ENCODE peak calls at places on chromosome 1, in seven cellular contexts. P is K562, N is H1, T is fibroblast of lung, R is mammary epithelial cell, I is colonic mucosa, E is astrocyte. B is an unnamed sample. For H3K36me3, the result is how much of the 10 kb centered on the place peaks cover.

GRCh38 chr1:52632732-52633290 is at the start of gene SHISAL2A:
- DNase-seq in P (no peak), N (peak), T (peak), R (no peak), I (peak), E (peak), B (no peak)

GRCh38 chr1:114379987-114380386 is 131.0 kb downstream of the TRIM33 start:
- DNase-seq in P (peak), N (no peak), T (no peak), R (no peak), I (no peak), E (no peak), B (no peak)

GRCh38 chr1:216914974-216915373 is 191.7 kb upstream of the ESRRG start:
- DNase-seq in P (no peak), N (no peak), T (peak), R (peak), I (no peak), E (no peak), B (no peak)

GRCh38 chr1:79322511-79323027 is 316.0 kb upstream of the ADGRL4 start:
- DNase-seq in P (no peak), N (no peak), T (no peak), R (no peak), I (no peak), E (peak), B (no peak)

GRCh38 chr1:1308756-1309524 is 543 bp downstream of the PUSL1 start:
- DNase-seq in P (no peak), N (peak), T (no peak), R (peak), I (peak), E (no peak), B (no peak)

GRCh38 chr1:30518186-30518585 is 205.2 kb downstream of the MATN1 start:
- DNase-seq in P (no peak), N (peak), T (no peak), R (no peak), I (no peak), E (no peak), B (no peak)

GRCh38 chr1:157163273-157164127 is 25.3 kb upstream of the ETV3 start:
- DNase-seq in P (peak), N (peak), T (peak), R (peak), I (peak), E (no peak), B (no peak)

GRCh38 chr1:221696045-221696444 is 45.8 kb downstream of the DUSP10 start:
- DNase-seq in P (no peak), N (no peak), T (no peak), R (no peak), I (no peak), E (peak), B (no peak)

GRCh38 chr1:176494436-176494835 is 31.5 kb downstream of the PAPPA2 start:
- DNase-seq in P (no peak), N (no peak), T (no peak), R (no peak), I (no peak), E (no peak), B (no peak)

GRCh38 chr1:231971397-231972233 is 345.0 kb downstream of the DISC1 start:
- DNase-seq in P (no peak), N (no peak), T (peak), R (peak), I (no peak), E (peak), B (no peak)

GRCh38 chr1:213564215-213564659 is 423.5 kb upstream of the PROX1 start:
- DNase-seq in P (peak), N (no peak), T (no peak), R (peak), I (peak), E (no peak), B (no peak)

GRCh38 chr1:100463809-100464424 is 74.0 kb upstream of the GPR88 start:
- DNase-seq in P (peak), N (no peak), T (peak), R (peak), I (peak), E (peak), B (no peak)

GRCh38 chr1:51417496-51418383 is 87.4 kb upstream of the TTC39A start:
- DNase-seq in P (no peak), N (no peak), T (peak), R (no peak), I (no peak), E (peak), B (no peak)

GRCh38 chr1:221239911-221240310 is 360.7 kb downstream of the HLX start:
- DNase-seq in P (no peak), N (no peak), T (peak), R (peak), I (no peak), E (no peak), B (no peak)

GRCh38 chr1:19468397-19468956 is 16.9 kb downstream of the CAPZB start:
- DNase-seq in P (peak), N (no peak), T (no peak), R (no peak), I (peak), E (no peak), B (no peak)

GRCh38 chr1:3355894-3356826 is 98.3 kb upstream of the ARHGEF16 start:
- DNase-seq in P (no peak), N (no peak), T (no peak), R (no peak), I (no peak), E (no peak), B (no peak)

GRCh38 chr1:8077120-8077573 is 51.0 kb upstream of the ERRFI1 start:
- DNase-seq in P (peak), N (no peak), T (peak), R (peak), I (peak), E (peak), B (no peak)

GRCh38 chr1:65728504-65728903 is 64.2 kb upstream of the PDE4B start:
- DNase-seq in P (no peak), N (no peak), T (no peak), R (no peak), I (no peak), E (no peak), B (no peak)

GRCh38 chr1:36062321-36062720 is 21.6 kb upstream of the TEKT2 start:
- DNase-seq in P (no peak), N (no peak), T (no peak), R (no peak), I (no peak), E (no peak), B (no peak)

GRCh38 chr1:92087542-92087941 is 7.4 kb downstream of the BTBD8 start:
- DNase-seq in P (no peak), N (no peak), T (no peak), R (no peak), I (no peak), E (no peak), B (no peak)

GRCh38 chr1:2934173-2934540 is 87.1 kb upstream of the ACTRT2 start:
- DNase-seq in P (no peak), N (no peak), T (no peak), R (no peak), I (no peak), E (no peak), B (no peak)

GRCh38 chr1:100799954-100800612 is 80.5 kb downstream of the VCAM1 start:
- DNase-seq in P (no peak), N (no peak), T (no peak), R (peak), I (no peak), E (peak), B (no peak)

GRCh38 chr1:34167091-34167788 is 2.2 kb upstream of the CSMD2 start:
- DNase-seq in P (no peak), N (no peak), T (no peak), R (no peak), I (no peak), E (no peak), B (no peak)

GRCh38 chr1:31102501-31102950 is 37.0 kb upstream of the PUM1 start:
- DNase-seq in P (peak), N (no peak), T (peak), R (peak), I (peak), E (peak), B (peak)

GRCh38 chr1:57206038-57206437 is 217.8 kb downstream of the DAB1 start:
- DNase-seq in P (no peak), N (no peak), T (no peak), R (no peak), I (no peak), E (no peak), B (no peak)

DNA sequence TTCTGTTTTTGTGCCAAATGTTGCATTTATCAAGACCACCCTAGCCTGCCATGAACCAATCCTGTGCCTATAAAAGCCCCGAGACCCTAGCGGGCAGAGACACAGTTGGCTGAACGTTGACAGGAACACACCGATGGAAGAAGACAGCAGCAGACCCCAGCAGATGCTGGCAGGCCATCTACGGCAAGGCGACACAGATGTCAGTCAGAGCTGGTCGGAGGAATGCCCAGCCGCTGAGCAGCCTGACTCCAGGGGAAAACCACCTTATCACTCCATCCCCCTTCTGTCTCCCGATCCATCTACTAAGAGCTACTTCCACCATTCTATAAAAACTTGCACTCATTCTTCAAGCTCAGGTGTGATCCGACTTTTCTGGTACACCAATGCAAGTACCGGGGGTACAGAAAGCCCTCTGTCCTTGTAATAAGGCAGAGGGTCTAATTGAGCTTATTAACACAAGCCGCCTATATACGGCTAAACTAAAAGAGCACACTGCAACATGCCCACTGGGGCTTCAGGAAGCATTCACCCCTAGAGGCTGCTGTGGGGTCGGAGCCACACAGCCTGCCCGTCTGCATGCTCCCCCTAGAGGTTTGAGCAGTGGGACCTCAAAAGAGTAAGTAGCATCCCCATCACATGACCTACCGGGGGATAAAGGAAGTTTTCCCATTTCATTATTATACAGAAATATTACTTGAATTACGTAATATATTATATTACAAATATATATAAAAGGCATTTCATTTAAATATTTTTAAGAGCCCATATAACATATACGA is 1156.3 kb upstream of the B3GALT2 start:
- DNase-seq in P (peak), N (peak), T (no peak), R (no peak), I (no peak), E (no peak), B (no peak)
- TF ChIP-seq CTCF in P (peak), N (peak), T (no peak), R (peak), I (no peak), E (no peak), B (no peak)

GRCh38 chr1:151401125-151401788 is 1.9 kb downstream of the PSMB4 start:
- DNase-seq in P (no peak), N (no peak), T (no peak), R (peak), I (no peak), E (peak), B (no peak)
- H3K36me3 ChIP-seq in P (half or more), N (under half), T (under half), R (under half), I (under half), E (under half), B (under half)

GRCh38 chr1:222897527-222898190 is 82.8 kb downstream of the DISP1 start:
- DNase-seq in P (no peak), N (no peak), T (peak), R (no peak), I (no peak), E (peak), B (no peak)
- H3K9ac ChIP-seq in P (no peak), N (no peak), T (peak), R (no peak), I (no peak), E (peak), B (peak)

DNA sequence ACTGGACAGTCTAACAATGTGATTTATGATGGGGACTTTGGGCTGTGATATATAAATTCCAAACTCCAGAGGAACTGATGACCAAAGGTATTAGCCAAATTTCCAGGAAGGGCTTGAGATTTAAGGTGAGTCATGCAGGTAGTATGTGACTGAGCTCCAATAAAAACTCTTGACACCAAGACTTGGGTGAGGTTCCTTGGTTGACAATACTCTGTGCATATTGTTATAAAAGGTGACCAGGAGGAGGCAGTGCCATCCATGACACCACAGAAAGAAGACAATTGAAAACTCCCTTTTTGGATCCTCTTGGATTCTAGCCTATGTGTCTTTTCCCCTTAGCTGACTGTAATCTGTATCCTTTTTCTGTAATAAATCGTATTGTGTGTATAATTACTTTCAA is 392.6 kb upstream of the LRRC7 start:
- DNase-seq in P (no peak), N (no peak), T (no peak), R (peak), I (no peak), E (no peak), B (no peak)
- TF ChIP-seq CTCF in P (no peak), N (no peak), T (no peak), R (peak), I (no peak), E (no peak), B (peak)

DNA sequence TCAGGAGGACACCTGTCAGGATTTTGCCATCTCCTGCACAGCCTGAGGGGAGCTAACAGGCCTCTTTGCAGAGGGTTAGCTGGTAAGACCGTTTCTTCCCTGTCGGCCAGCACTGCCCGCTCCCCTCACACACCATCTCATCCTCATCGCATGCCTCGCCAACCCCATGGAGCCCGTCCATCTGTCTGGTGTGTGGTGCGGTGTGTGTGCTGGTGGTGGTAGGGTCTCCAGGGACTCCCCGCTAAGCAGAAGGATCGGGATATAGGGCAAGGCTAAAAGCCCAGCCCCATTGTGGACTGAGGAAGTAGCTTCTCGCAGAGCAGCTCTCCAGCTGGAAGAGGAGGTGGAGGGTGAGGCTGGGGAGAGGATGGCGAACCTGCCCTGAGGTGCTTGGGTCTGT is 6.8 kb upstream of the SFN start:
- DNase-seq in P (no peak), N (no peak), T (no peak), R (no peak), I (no peak), E (no peak), B (no peak)
- H3K36me3 ChIP-seq in P (under half), N (under half), T (under half), R (under half), I (under half), E (under half), B (under half)

GRCh38 chr1:204130989-204131892 is 20.6 kb downstream of the ETNK2 start:
- DNase-seq in P (no peak), N (no peak), T (peak), R (peak), I (no peak), E (peak), B (no peak)

GRCh38 chr1:204128464-204128963 is 23.3 kb downstream of the ETNK2 start:
- DNase-seq in P (no peak), N (peak), T (no peak), R (no peak), I (no peak), E (no peak), B (no peak)

GRCh38 chr1:204130178-204130577 is 21.7 kb downstream of the ETNK2 start:
- DNase-seq in P (no peak), N (no peak), T (no peak), R (no peak), I (no peak), E (no peak), B (no peak)

GRCh38 chr1:204127597-204128242 is 24.1 kb downstream of the ETNK2 start:
- DNase-seq in P (peak), N (peak), T (peak), R (peak), I (peak), E (peak), B (no peak)

GRCh38 chr1:204128964-204129896 is 22.6 kb downstream of the ETNK2 start:
- DNase-seq in P (peak), N (peak), T (peak), R (peak), I (peak), E (peak), B (no peak)
- H3K9ac ChIP-seq in P (peak), N (no peak), T (no peak), R (no peak), I (peak), E (peak), B (peak)

DNA sequence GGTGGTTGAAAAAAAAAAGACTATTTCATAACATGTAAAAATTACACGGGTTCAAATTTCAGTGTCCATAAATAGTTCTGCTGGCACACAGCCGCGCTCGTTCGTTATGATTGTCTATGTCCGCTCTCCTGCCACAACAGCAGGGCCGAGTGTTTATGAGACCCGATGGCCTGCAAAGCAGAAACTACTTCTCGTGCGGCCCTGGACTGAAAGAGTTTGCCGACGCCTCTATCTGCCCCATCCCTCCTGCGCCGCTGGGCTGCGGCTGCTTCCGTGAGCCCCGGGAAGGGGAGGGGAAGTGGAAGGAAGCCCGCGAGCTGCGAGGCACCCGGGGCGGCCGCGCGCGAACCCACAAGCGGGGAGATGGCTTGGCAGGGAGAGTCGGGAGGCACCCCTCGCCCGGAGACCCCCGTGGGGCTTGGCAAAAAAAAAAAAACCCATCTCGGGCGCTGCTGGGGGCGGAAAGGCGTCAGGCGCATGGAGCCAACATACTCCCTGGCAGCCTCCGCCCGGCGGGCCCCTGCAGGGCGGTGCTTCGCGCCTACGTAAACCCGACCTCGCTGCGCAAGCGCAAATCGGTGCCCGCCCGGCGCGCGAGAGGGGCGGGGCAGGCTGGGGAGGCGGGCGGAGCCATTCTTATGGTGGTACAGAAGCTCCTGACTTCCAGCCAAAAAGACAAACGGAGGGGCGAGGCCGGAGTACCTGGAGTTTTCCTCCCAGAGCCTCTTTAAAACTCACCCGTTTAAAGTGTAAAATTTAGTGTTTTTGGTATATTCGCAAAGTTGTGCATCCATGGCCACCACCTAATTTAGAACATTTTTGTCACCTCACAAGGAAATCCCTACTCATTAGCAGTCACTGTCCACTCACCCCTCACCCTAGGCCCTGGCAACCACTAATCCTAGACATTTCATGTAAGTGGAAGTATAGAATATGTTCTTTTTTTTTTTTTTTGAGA is 8.3 kb downstream of the SLC27A3 start:
- DNase-seq in P (peak), N (peak), T (peak), R (peak), I (peak), E (peak), B (no peak)
- TF ChIP-seq CTCF in P (no peak), N (no peak), T (no peak), R (no peak), I (peak), E (no peak), B (no peak)

B was measured in keratinocyte.